ENCODE peak calls at places on chromosomes 3 and 15, in nine cellular contexts. X is endothelial cell, W is fibroblast of pulmonary artery, C is upper lobe of left lung, L is GM23338, M is progenitor cell of endocrine pancreas, H is type B pancreatic cell, G is cardiac fibroblast, E is GM10248. R is an unnamed sample.

GRCh38 chr15:36590838-36591237 is 11.4 kb downstream of the CDIN1 start:
- DNase-seq in L (no peak), H (no peak), W (peak), M (no peak), G (peak), E (no peak), X (no peak), C (no peak), R (no peak)

GRCh38 chr15:62299541-62299940 is 134.5 kb upstream of the C2CD4B start:
- DNase-seq in X (no peak), M (no peak), E (no peak), L (no peak), H (no peak), W (no peak), C (no peak), G (no peak), R (no peak)

GRCh38 chr3:153429821-153430220 is 267.8 kb downstream of the RAP2B start:
- DNase-seq in C (no peak), G (peak), X (no peak), W (peak), M (no peak), H (no peak), E (no peak), L (no peak), R (no peak)

GRCh38 chr3:43105224-43105596 is 669 bp downstream of the POMGNT2 start:
- DNase-seq in H (no peak), C (no peak), M (peak), L (peak), W (no peak), E (no peak), G (no peak), X (no peak), R (peak)

GRCh38 chr3:193777524-193777923 is 184.5 kb downstream of the OPA1 start:
- DNase-seq in C (no peak), E (no peak), X (no peak), G (no peak), H (no peak), L (no peak), M (no peak), W (no peak), R (no peak)

GRCh38 chr3:46936733-46937250 is 39.8 kb downstream of the CCDC12 start:
- DNase-seq in G (peak), C (no peak), M (no peak), W (no peak), E (no peak), L (no peak), H (no peak), X (no peak), R (no peak)

GRCh38 chr3:125480656-125481374 is 39.2 kb downstream of the SNX4 start:
- DNase-seq in C (no peak), L (no peak), G (peak), E (no peak), W (peak), M (no peak), X (no peak), H (no peak), R (no peak)

GRCh38 chr3:62622553-62623174 is 249.3 kb upstream of the FEZF2 start:
- DNase-seq in C (no peak), H (no peak), E (peak), X (peak), W (peak), M (no peak), L (peak), G (peak), R (no peak)

GRCh38 chr15:89785064-89785770 is 9.1 kb downstream of the MESP2 start:
- DNase-seq in C (peak), M (no peak), L (no peak), X (no peak), E (no peak), G (no peak), W (no peak), H (no peak), R (no peak)

GRCh38 chr3:194632983-194633348 is 253 bp downstream of the TMEM44 start:
- DNase-seq in X (no peak), M (no peak), H (peak), E (no peak), G (no peak), C (no peak), W (no peak), L (no peak), R (no peak)

GRCh38 chr3:127373701-127374625 is 86.1 kb upstream of the PRR20G start:
- DNase-seq in E (peak), M (no peak), X (peak), G (peak), H (no peak), L (peak), W (peak), C (no peak), R (no peak)

GRCh38 chr3:127002195-127003174 is 19.6 kb downstream of the PLXNA1 start:
- DNase-seq in C (peak), H (peak), L (peak), W (peak), X (peak), E (peak), M (peak), G (peak), R (no peak)

GRCh38 chr15:101453123-101454120 is 36.1 kb downstream of the PCSK6 start:
- DNase-seq in X (no peak), W (no peak), E (no peak), M (no peak), C (no peak), H (no peak), G (no peak), L (no peak), R (no peak)

GRCh38 chr3:49647741-49648140 is 26.4 kb upstream of the APEH start:
- DNase-seq in W (no peak), L (no peak), C (peak), H (no peak), E (no peak), X (no peak), M (no peak), G (no peak), R (no peak)

GRCh38 chr3:113747719-113748046 is 848 bp downstream of the ATP6V1A start:
- DNase-seq in M (no peak), W (peak), X (no peak), H (no peak), L (no peak), E (peak), C (no peak), G (no peak), R (no peak)

GRCh38 chr15:74207652-74208440 is 5.3 kb upstream of the STRA6 start:
- DNase-seq in C (no peak), H (no peak), E (no peak), W (no peak), M (no peak), X (no peak), L (no peak), G (no peak), R (no peak)

GRCh38 chr15:48300038-48300437 is 31.2 kb upstream of the DUT start:
- DNase-seq in X (no peak), H (no peak), L (peak), E (no peak), G (no peak), C (no peak), W (no peak), M (no peak), R (no peak)

GRCh38 chr3:46628980-46629379 is 16.7 kb downstream of the FAM240A start:
- DNase-seq in H (no peak), L (no peak), E (no peak), M (no peak), G (no peak), C (no peak), W (no peak), X (no peak), R (no peak)

GRCh38 chr3:113626513-113627371 is 69.7 kb downstream of the USF3 start:
- DNase-seq in W (peak), X (peak), L (peak), M (peak), C (peak), G (peak), H (no peak), E (peak), R (no peak)

DNA sequence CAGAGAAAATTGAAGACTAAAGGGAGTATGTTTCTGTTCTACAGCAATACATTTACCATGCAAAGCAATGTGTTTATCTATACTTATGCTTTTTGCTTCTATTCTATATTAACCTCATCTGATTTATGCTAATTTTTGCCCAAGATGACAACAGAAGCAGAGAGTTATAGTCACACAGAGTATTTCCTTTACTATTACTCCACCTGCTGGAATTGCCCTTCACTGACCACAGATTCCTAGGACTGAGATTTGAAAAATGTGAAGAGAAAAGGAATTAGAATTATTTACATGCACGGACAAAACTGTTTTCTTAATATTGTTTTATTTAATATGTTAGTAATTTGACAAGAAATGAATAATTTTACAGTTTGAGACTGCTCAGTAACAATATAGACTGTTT is 745.6 kb downstream of the VGLL3 start:
- DNase-seq in H (no peak), C (no peak), M (no peak), E (no peak), G (no peak), X (peak), L (peak), W (no peak), R (no peak)
- TF ChIP-seq CTCF in H (peak), C (no peak), M (peak), E (no peak), G (no peak), X (peak), L (peak), W (no peak), R (no peak)

GRCh38 chr3:71318459-71318827 is 265.1 kb downstream of the FOXP1 start:
- DNase-seq in W (no peak), G (no peak), E (no peak), C (no peak), M (no peak), H (no peak), X (no peak), L (no peak), R (no peak)
- TF ChIP-seq CTCF in W (no peak), G (no peak), E (no peak), C (no peak), M (no peak), H (no peak), X (no peak), L (no peak), R (no peak)

GRCh38 chr15:26892678-26893077 is 25.8 kb downstream of the GABRA5 start:
- DNase-seq in L (no peak), C (no peak), M (no peak), W (no peak), H (no peak), G (no peak), X (no peak), E (no peak), R (no peak)

GRCh38 chr15:26890451-26890850 is 23.6 kb downstream of the GABRA5 start:
- DNase-seq in L (no peak), H (no peak), X (no peak), W (no peak), C (no peak), M (no peak), E (no peak), G (no peak), R (no peak)

GRCh38 chr15:26892119-26892518 is 25.3 kb downstream of the GABRA5 start:
- DNase-seq in L (no peak), W (no peak), H (no peak), X (no peak), C (no peak), M (no peak), G (no peak), E (no peak), R (no peak)

GRCh38 chr15:26890988-26891387 is 24.1 kb downstream of the GABRA5 start:
- DNase-seq in X (no peak), W (no peak), E (no peak), C (no peak), M (no peak), H (no peak), L (no peak), G (no peak), R (no peak)

DNA sequence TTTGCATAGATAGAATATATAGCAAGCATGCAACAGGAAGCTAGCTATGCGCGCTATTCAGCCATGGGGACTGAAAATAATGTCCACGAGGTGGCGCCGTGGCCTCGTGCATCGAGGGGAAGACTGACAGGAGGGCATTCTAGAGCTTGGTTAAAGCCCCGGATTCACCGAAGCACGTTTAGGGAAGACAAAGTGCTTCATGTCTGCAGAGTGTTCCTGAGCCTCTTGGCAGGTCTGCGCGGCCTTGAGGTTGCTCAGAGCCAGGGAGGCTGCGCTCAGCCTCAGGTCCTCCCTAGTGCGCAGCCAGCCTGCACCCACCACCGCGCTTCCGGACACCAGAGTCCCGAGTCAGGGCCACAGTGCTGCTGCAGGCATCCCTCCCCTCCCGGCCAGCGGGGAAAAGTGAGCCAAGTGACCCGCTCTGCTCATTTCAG is 24.6 kb downstream of the GABRA5 start:
- DNase-seq in X (peak), H (peak), M (peak), G (peak), W (peak), E (peak), L (peak), C (peak), R (no peak)
- TF ChIP-seq CTCF in X (peak), H (peak), M (peak), G (peak), W (peak), E (peak), L (peak), C (no peak), R (no peak)

DNA sequence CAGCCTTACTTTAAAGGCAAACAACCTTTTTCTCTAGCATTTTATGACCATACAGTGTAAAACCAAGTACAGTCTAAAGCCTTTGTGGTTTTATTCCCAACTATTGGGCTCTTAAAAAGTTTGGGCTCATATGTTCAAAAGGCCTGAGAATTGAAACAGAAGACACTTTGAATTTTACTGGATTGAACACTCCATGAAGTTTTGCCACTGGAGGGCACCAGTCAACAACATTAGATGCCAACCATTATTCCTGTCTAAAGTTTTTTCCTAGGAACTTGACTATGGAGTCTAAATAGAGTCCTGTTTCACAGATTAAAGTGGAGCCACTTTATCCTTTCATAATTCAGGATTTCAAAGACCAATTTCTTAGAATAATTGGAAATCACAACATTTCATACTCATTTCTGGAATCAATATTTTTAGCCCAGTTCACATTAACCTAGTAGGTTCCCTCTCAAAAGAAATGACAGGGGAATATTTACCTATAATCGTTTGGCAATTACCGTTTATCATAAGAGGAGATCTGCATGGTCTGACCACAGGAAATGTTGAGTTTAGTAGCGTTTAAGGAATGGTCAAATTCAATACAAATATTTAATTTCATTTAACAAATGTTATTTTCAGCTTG is 244.1 kb upstream of the PDZRN3 start:
- DNase-seq in H (no peak), C (no peak), E (no peak), L (peak), G (peak), X (peak), W (peak), M (peak), R (no peak)
- TF ChIP-seq CTCF in H (peak), C (no peak), E (peak), L (peak), G (peak), X (peak), W (peak), M (peak), R (no peak)

GRCh38 chr3:192422998-192423349 is 304.4 kb downstream of the FGF12 start:
- DNase-seq in W (peak), E (no peak), L (peak), M (no peak), X (no peak), C (no peak), G (peak), H (no peak), R (no peak)
- TF ChIP-seq CTCF in W (no peak), E (no peak), L (peak), M (peak), X (peak), C (no peak), G (peak), H (peak), R (no peak)

GRCh38 chr3:124075758-124076157 is 83.8 kb upstream of the ROPN1 start:
- DNase-seq in M (no peak), W (no peak), L (no peak), H (no peak), X (no peak), E (no peak), G (no peak), C (no peak), R (no peak)

GRCh38 chr3:124076231-124076630 is 84.3 kb upstream of the ROPN1 start:
- DNase-seq in H (no peak), X (no peak), M (no peak), E (no peak), W (no peak), G (no peak), C (no peak), L (no peak), R (no peak)

GRCh38 chr3:124079912-124080276 is 88.0 kb upstream of the ROPN1 start:
- DNase-seq in H (no peak), W (no peak), M (no peak), C (no peak), L (no peak), X (no peak), E (no peak), G (no peak), R (no peak)

GRCh38 chr3:124082343-124082742 is 90.4 kb upstream of the ROPN1 start:
- DNase-seq in H (no peak), C (no peak), M (no peak), E (no peak), W (no peak), L (no peak), G (no peak), X (no peak), R (no peak)

GRCh38 chr3:124078978-124079911 is 87.3 kb upstream of the ROPN1 start:
- DNase-seq in E (no peak), W (peak), H (no peak), M (no peak), G (peak), C (no peak), X (peak), L (peak), R (no peak)
- TF ChIP-seq CTCF in E (peak), W (peak), H (peak), M (peak), G (peak), C (no peak), X (peak), L (peak), R (peak)

DNA sequence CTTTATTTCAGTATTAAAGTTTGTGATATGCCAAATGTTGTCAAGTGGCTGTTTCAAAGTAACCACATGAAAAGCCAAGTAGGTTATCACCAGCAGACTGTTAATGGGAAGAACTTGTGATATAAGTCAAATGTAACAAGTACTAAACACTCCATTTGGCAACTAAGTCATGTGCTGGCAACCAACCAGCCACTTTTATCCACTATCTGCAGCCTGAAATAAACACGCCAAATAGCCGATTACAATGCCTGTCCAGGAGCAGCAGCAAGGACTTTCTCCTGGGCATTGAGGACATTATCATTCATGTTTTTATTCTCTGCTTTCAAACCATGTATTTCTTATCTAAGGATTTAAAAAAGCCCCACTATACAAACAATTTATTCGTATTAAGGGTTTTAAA is 448.8 kb downstream of the ERC2 start:
- DNase-seq in E (no peak), C (no peak), X (no peak), G (no peak), M (no peak), L (no peak), W (no peak), H (no peak), R (no peak)
- TF ChIP-seq CTCF in E (no peak), C (no peak), X (no peak), G (no peak), M (no peak), L (no peak), W (no peak), H (no peak), R (no peak)

DNA sequence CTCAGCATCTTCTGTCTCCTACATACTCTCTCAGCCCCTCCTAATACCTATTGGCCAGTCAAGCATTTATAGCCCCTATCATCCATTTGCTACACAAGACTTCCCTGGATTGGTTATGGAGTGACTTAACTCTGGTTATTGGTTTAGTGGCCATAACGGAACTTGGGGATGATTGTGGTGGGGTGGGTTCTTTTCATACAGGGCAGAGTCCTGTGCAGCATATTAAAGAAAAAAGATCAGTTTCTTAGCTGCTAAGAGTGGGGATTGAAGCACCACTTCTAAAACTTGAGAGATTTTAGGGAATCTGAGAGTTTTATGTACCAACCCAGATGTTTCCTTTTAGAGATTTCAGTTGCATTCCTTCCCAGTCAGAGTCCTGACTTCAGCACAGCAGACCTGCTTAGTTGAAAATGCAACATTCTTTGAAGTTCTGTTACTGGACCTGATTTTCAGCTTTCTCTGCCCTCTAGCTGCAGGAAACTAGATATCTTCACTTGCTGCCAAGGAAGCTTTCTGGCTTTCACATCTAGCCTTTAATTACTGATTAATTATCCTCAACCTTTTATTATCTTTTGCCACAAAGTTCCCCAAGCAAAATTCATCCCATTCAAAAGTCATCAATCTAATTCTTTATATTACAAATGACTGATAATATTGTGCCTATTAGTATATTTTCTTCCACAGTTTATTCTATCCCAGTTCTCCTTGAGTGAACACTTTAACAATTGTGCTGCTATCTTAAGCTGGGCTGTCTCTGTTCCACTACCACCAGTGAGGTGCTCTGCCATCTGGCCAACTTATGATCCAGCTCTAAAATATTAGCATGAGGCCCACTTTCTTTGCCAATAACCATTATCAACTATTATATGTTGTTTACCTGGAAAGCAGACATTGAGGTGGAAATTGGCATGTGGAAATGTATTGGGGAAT is 906.0 kb upstream of the ALCAM start:
- DNase-seq in X (no peak), G (peak), W (peak), C (no peak), E (no peak), H (no peak), L (peak), M (no peak), R (no peak)
- TF ChIP-seq CTCF in X (no peak), G (peak), W (peak), C (no peak), E (no peak), H (peak), L (peak), M (peak), R (no peak)

GRCh38 chr15:52678036-52678467 is 1.1 kb downstream of the ATOSA start:
- DNase-seq in C (peak), W (peak), E (peak), H (no peak), G (peak), X (peak), M (no peak), L (peak), R (peak)
- TF ChIP-seq CTCF in C (no peak), W (peak), E (peak), H (no peak), G (no peak), X (no peak), M (no peak), L (peak), R (no peak)

GRCh38 chr15:91685436-91685835 is 168.1 kb upstream of the SLCO3A1 start:
- DNase-seq in G (no peak), X (no peak), E (no peak), M (no peak), H (no peak), C (no peak), W (no peak), L (no peak), R (no peak)
- TF ChIP-seq CTCF in G (no peak), X (no peak), E (no peak), M (no peak), H (no peak), C (no peak), W (no peak), L (no peak), R (no peak)